ENCODE peak calls at places on chromosomes 3 and 15, in ten cellular contexts. S is heart right ventricle; P is RCC 7860; B is iPS DF 19.7; C is CD8-positive, alpha-beta memory T cell; N is AG04449; T is COR-L47; O is anterior cingulate cortex; G is EL; Q is H9. W is an unnamed sample.
A peak's percentile ranks its signal among the peaks of the same experiment; 100 is the strongest.

GRCh38 chr3:183515968-183516851 is 39.3 kb downstream of the KLHL6 start:
- DNase-seq in B (no peak), Q (no peak), S (no peak), C (peak; percentile 76), T (no peak), N (no peak), G (no peak), P (no peak), O (no peak), W (no peak)

GRCh38 chr15:58564967-58565366 is 133.2 kb downstream of the LIPC start:
- DNase-seq in C (no peak), Q (no peak), P (no peak), B (no peak), O (no peak), S (no peak), T (no peak), N (no peak), G (no peak), W (no peak)

GRCh38 chr15:100108346-100108745 is 233.4 kb downstream of the ADAMTS17 start:
- DNase-seq in S (no peak), N (no peak), C (no peak), O (no peak), Q (no peak), P (no peak), T (no peak), G (no peak), B (no peak), W (no peak)

GRCh38 chr3:177050466-177051237 is 146.6 kb downstream of the TBL1XR1 start:
- DNase-seq in G (peak; percentile 46), N (no peak), P (peak; percentile 54), O (peak; percentile 20), C (peak; percentile 41), T (peak; percentile 68), B (no peak), Q (no peak), S (no peak), W (no peak)

GRCh38 chr3:9250236-9250635 is 790 bp upstream of the SRGAP3 start:
- DNase-seq in Q (peak; percentile 25), T (no peak), N (no peak), S (no peak), B (no peak), O (peak; percentile 43), P (no peak), C (no peak), G (no peak), W (no peak)

GRCh38 chr15:45630958-45631691 is 3.7 kb upstream of the SQOR start:
- DNase-seq in O (no peak), N (peak; percentile 86), T (no peak), S (no peak), B (no peak), Q (no peak), P (peak; percentile 95), C (no peak), G (peak; percentile 89), W (peak; percentile 89)

GRCh38 chr3:136562031-136562430 is 190.1 kb downstream of the STAG1 start:
- DNase-seq in C (no peak), G (no peak), B (no peak), T (no peak), N (no peak), O (no peak), P (no peak), Q (no peak), S (no peak), W (no peak)

GRCh38 chr15:55197362-55197705 is 593 bp upstream of the RSL24D1 start:
- DNase-seq in P (no peak), T (no peak), G (no peak), N (no peak), S (no peak), C (no peak), Q (no peak), O (no peak), B (no peak), W (no peak)

GRCh38 chr15:95996494-95996893 is 334.0 kb upstream of the NR2F2 start:
- DNase-seq in P (no peak), G (no peak), B (no peak), N (no peak), Q (no peak), T (no peak), O (no peak), S (no peak), C (peak; percentile 17), W (no peak)

GRCh38 chr3:152508705-152509104 is 240.0 kb downstream of the MBNL1 start:
- DNase-seq in T (peak; percentile 19), C (no peak), B (no peak), N (no peak), S (no peak), Q (no peak), O (no peak), P (no peak), G (no peak), W (no peak)

GRCh38 chr3:123586131-123586530 is 1.3 kb upstream of the HACD2 start:
- DNase-seq in T (peak; percentile 95), Q (peak; percentile 84), N (no peak), S (no peak), B (peak; percentile 47), G (peak; percentile 71), P (peak; percentile 67), O (no peak), C (peak; percentile 4), W (no peak)

GRCh38 chr3:27315003-27315402 is 54.2 kb downstream of the NEK10 start:
- DNase-seq in O (no peak), G (no peak), Q (no peak), B (no peak), N (no peak), C (no peak), S (no peak), P (no peak), T (no peak), W (no peak)

GRCh38 chr3:97432914-97433313 is 331.6 kb upstream of the ARL6 start:
- DNase-seq in C (no peak), T (no peak), S (no peak), N (no peak), G (no peak), O (no peak), Q (no peak), B (no peak), P (no peak), W (no peak)

GRCh38 chr15:96020133-96020532 is 310.4 kb upstream of the NR2F2 start:
- DNase-seq in P (no peak), G (no peak), B (no peak), N (no peak), Q (no peak), C (no peak), O (peak; percentile 74), T (no peak), S (no peak), W (no peak)

GRCh38 chr3:24259901-24260512 is 234.6 kb downstream of the THRB start:
- DNase-seq in C (no peak), P (peak; percentile 29), O (no peak), Q (no peak), N (no peak), B (no peak), S (no peak), T (no peak), G (peak; percentile 22), W (no peak)

GRCh38 chr3:135922903-135923250 is 42.7 kb upstream of the PPP2R3A start:
- DNase-seq in T (no peak), Q (no peak), N (no peak), O (no peak), C (no peak), G (no peak), P (peak; percentile 75), B (no peak), S (no peak), W (no peak)

GRCh38 chr3:61559108-61559731 is 2.2 kb upstream of the PTPRG start:
- DNase-seq in P (no peak), N (no peak), O (no peak), B (no peak), C (no peak), G (peak; percentile 16), S (no peak), Q (no peak), T (no peak), W (no peak)

GRCh38 chr15:68431037-68431791 is 749 bp downstream of the ITGA11 start:
- DNase-seq in O (no peak), C (no peak), G (no peak), Q (peak; percentile 44), P (no peak), N (no peak), B (no peak), T (no peak), S (peak; percentile 64), W (no peak)

GRCh38 chr3:184565421-184566211 is 4.0 kb downstream of the EPHB3 start:
- DNase-seq in P (peak; percentile 39), N (peak; percentile 67), O (peak; percentile 26), B (no peak), Q (no peak), G (peak; percentile 90), C (no peak), S (no peak), T (peak; percentile 72), W (peak; percentile 63)

GRCh38 chr3:28791713-28792255 is 443.2 kb upstream of the AZI2 start:
- DNase-seq in B (no peak), O (no peak), N (no peak), Q (peak; percentile 31), P (no peak), G (peak; percentile 3), S (no peak), T (peak; percentile 31), C (no peak), W (no peak)

GRCh38 chr3:99487894-99488293 is 150.5 kb upstream of the COL8A1 start:
- DNase-seq in S (no peak), C (no peak), O (no peak), T (no peak), Q (no peak), B (no peak), G (no peak), P (no peak), N (no peak), W (no peak)

GRCh38 chr3:41356775-41357174 is 157.5 kb downstream of the CTNNB1 start:
- DNase-seq in C (no peak), Q (no peak), P (no peak), S (no peak), N (no peak), O (no peak), G (no peak), T (no peak), B (no peak), W (no peak)

GRCh38 chr15:58212909-58213526 is 74.8 kb downstream of the AQP9 start:
- DNase-seq in N (no peak), T (no peak), O (peak; percentile 49), S (no peak), G (peak; percentile 45), C (no peak), B (no peak), P (peak; percentile 14), Q (no peak), W (no peak)

GRCh38 chr3:59480486-59480995 is 430.7 kb upstream of the CFAP20DC start:
- DNase-seq in Q (no peak), O (no peak), T (no peak), G (peak; percentile 53), B (no peak), S (no peak), P (peak; percentile 56), N (no peak), C (no peak), W (peak; percentile 19)

GRCh38 chr3:126551839-126552687 is 6.7 kb downstream of the C3orf22 start:
- DNase-seq in C (no peak), T (no peak), O (no peak), P (no peak), Q (peak; percentile 19), N (no peak), B (no peak), G (no peak), S (no peak), W (no peak)

GRCh38 chr3:130395916-130396315 is 50.4 kb downstream of the COL6A5 start:
- DNase-seq in B (peak; percentile 45), P (peak; percentile 73), G (peak; percentile 41), C (no peak), O (no peak), T (no peak), S (no peak), N (no peak), Q (peak; percentile 64), W (no peak)

GRCh38 chr15:81117136-81117535 is 16.9 kb upstream of the CFAP161 start:
- DNase-seq in O (no peak), T (no peak), Q (no peak), G (no peak), S (no peak), P (no peak), C (no peak), B (no peak), N (no peak), W (no peak)

GRCh38 chr3:193831495-193832455 is 238.8 kb downstream of the OPA1 start:
- DNase-seq in T (no peak), C (no peak), Q (no peak), O (peak; percentile 66), G (no peak), B (no peak), P (no peak), S (peak; percentile 33), N (no peak), W (no peak)

W was measured in BJ.